ENCODE peak calls at places on chromosome 4, in seven cellular contexts. U is mucosa of descending colon; J is GM23248; D is lower lobe of right lung; S is lower leg skin; Q is psoas muscle; F is naive thymus-derived CD4-positive, alpha-beta T cell. Z is an unnamed sample.

GRCh38 chr4:108111781-108112180 is 57.0 kb downstream of the LEF1 start:
- DNase-seq in U (no peak), J (no peak), D (no peak), S (no peak), Q (no peak), F (no peak), Z (no peak)

GRCh38 chr4:65241257-65241997 is 428.9 kb downstream of the EPHA5 start:
- DNase-seq in U (no peak), J (no peak), D (peak; percentile 28), S (no peak), Q (peak; percentile 39), F (no peak), Z (no peak)

GRCh38 chr4:98341309-98341708 is 80.1 kb downstream of the RAP1GDS1 start:
- DNase-seq in U (no peak), J (peak; percentile 59), D (no peak), S (no peak), Q (no peak), F (no peak), Z (peak; percentile 60)

GRCh38 chr4:108937066-108937465 is 174.2 kb upstream of the ETNPPL start:
- DNase-seq in U (no peak), J (no peak), D (no peak), S (no peak), Q (no peak), F (no peak), Z (no peak)

GRCh38 chr4:86089924-86090323 is 269.9 kb downstream of the MAPK10 start:
- DNase-seq in U (no peak), J (no peak), D (no peak), S (no peak), Q (no peak), F (no peak), Z (no peak)

GRCh38 chr4:152936446-152937279 is 540 bp downstream of the FHDC1 start:
- DNase-seq in U (peak; percentile 70), J (peak; percentile 62), D (peak; percentile 59), S (no peak), Q (peak; percentile 57), F (no peak), Z (peak; percentile 40)

GRCh38 chr4:187235456-187236170 is 512.0 kb upstream of the FAT1 start:
- DNase-seq in U (no peak), J (no peak), D (no peak), S (no peak), Q (no peak), F (no peak), Z (no peak)

GRCh38 chr4:176575141-176575731 is 217.5 kb downstream of the VEGFC start:
- DNase-seq in U (no peak), J (peak; percentile 26), D (no peak), S (peak; percentile 22), Q (no peak), F (no peak), Z (no peak)

GRCh38 chr4:4492161-4492847 is 49.5 kb downstream of the STX18 start:
- DNase-seq in U (no peak), J (peak; percentile 79), D (no peak), S (no peak), Q (no peak), F (no peak), Z (no peak)

GRCh38 chr4:55884093-55884850 is 30.8 kb downstream of the EXOC1 start:
- DNase-seq in U (no peak), J (no peak), D (no peak), S (no peak), Q (no peak), F (no peak), Z (no peak)

GRCh38 chr4:118967393-118967792 is 78.7 kb downstream of the SYNPO2 start:
- DNase-seq in U (no peak), J (peak; percentile 74), D (no peak), S (no peak), Q (no peak), F (no peak), Z (peak; percentile 34)

GRCh38 chr4:13323916-13324315 is 160.2 kb downstream of the RAB28 start:
- DNase-seq in U (no peak), J (no peak), D (no peak), S (no peak), Q (no peak), F (no peak), Z (no peak)

GRCh38 chr4:10095296-10095991 is 21.2 kb downstream of the WDR1 start:
- DNase-seq in U (peak; percentile 65), J (peak; percentile 37), D (no peak), S (no peak), Q (peak; percentile 50), F (no peak), Z (no peak)

GRCh38 chr4:168337550-168337940 is 19.0 kb upstream of the DDX60 start:
- DNase-seq in U (no peak), J (no peak), D (no peak), S (no peak), Q (no peak), F (no peak), Z (no peak)

GRCh38 chr4:1479454-1479853 is 73.2 kb upstream of the NKX1-1 start:
- DNase-seq in U (no peak), J (no peak), D (no peak), S (no peak), Q (peak; percentile 24), F (no peak), Z (no peak)

GRCh38 chr4:71941001-71941400 is 90.8 kb upstream of the NPFFR2 start:
- DNase-seq in U (no peak), J (peak; percentile 51), D (no peak), S (no peak), Q (no peak), F (no peak), Z (peak; percentile 47)

GRCh38 chr4:53591372-53591892 is at the start of gene LNX1:
- DNase-seq in U (peak; percentile 91), J (no peak), D (peak; percentile 88), S (peak; percentile 71), Q (no peak), F (no peak), Z (no peak)

GRCh38 chr4:64774626-64775025 is 365.4 kb upstream of the TECRL start:
- DNase-seq in U (no peak), J (no peak), D (no peak), S (no peak), Q (no peak), F (no peak), Z (no peak)

GRCh38 chr4:74623041-74623440 is 171.3 kb downstream of the BTC start:
- DNase-seq in U (no peak), J (peak; percentile 51), D (no peak), S (no peak), Q (no peak), F (peak; percentile 17), Z (peak; percentile 76)

GRCh38 chr4:45033676-45034410 is 307.5 kb upstream of the GNPDA2 start:
- DNase-seq in U (no peak), J (no peak), D (no peak), S (no peak), Q (no peak), F (no peak), Z (peak; percentile 31)

DNA sequence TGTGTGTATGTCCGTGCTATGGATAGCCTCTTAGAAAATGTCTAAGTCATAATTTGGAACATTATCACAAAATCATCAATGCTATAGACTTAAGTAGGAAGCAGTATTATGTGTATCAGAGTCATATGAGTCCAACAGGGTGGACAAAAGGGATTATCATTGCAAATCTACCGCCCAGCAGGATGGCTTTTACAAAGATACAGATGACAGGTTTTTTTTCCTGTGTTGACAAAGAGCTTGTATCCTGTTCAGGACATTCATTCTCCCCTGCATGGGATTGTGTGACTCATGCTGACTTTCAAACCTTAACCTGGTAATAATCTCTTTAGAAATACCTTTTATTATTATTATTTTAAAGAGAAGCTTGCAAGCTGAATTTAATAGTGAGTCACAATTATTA is 310.3 kb upstream of the GNPDA2 start:
- DNase-seq in U (no peak), J (no peak), D (no peak), S (no peak), Q (no peak), F (no peak), Z (no peak)
- H3K4me3 ChIP-seq in U (no peak overlapping the region), J (no peak overlapping the region), D (no peak overlapping the region), S (no peak overlapping the region), Q (no peak overlapping the region), F (no peak overlapping the region), Z (no peak overlapping the region)

DNA sequence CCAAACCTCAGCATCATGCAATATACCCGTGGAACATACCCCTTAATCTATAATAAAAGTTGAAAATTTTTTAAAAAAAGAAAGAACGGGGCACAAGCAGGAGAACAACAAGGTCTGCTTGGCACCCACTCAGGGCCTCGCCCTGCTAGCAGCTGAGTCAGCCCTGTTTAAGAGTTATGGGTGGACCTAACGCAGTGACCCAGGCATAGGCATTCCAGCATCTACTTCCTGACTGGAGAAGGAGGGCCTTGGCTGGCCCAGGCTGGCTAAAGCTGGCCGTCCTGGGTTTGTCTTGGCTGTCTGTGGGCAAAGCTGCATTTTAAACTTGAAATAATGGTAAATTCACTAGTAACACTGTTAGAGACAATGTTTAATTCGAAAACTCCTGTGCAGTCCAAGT is 236.7 kb upstream of the PGRMC2 start:
- DNase-seq in U (peak; percentile 72), J (peak; percentile 96), D (peak; percentile 59), S (peak; percentile 50), Q (no peak), F (no peak), Z (no peak)
- H3K4me3 ChIP-seq in U (no peak overlapping the region), J (no peak overlapping the region), D (no peak overlapping the region), S (no peak overlapping the region), Q (no peak overlapping the region), F (no peak overlapping the region), Z (no peak overlapping the region)

GRCh38 chr4:158819942-158820786 is 51.3 kb downstream of the FNIP2 start:
- DNase-seq in U (no peak), J (no peak), D (no peak), S (no peak), Q (no peak), F (no peak), Z (no peak)
- H3K4me3 ChIP-seq in U (no peak overlapping the region), J (no peak overlapping the region), D (no peak overlapping the region), S (no peak overlapping the region), Q (no peak overlapping the region), F (no peak overlapping the region), Z (no peak overlapping the region)

GRCh38 chr4:35883108-35883507 is 361.2 kb downstream of the ARAP2 start:
- DNase-seq in U (no peak), J (no peak), D (no peak), S (no peak), Q (no peak), F (no peak), Z (no peak)
- H3K4me3 ChIP-seq in U (no peak overlapping the region), J (no peak overlapping the region), D (no peak overlapping the region), S (no peak overlapping the region), Q (no peak overlapping the region), F (no peak overlapping the region), Z (no peak overlapping the region)

DNA sequence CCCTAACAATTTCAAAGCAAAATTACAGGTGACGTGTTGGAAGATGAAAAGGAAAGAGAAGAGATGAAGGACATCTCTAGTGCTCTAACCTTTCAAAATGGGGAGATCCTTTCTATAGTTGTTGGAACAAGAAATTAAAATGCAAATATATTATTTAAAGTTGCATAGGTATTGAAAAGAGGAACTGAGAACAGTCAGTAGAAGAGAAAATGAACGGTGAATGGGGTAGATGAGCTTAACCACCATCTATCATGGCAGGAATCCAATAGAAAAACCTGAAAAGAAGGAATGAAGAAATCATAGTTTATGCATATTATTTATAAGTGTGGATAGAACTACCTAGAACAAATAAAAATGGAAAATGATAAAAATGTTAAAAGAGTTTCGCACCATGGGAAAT is 42.0 kb downstream of the ANXA5 start:
- DNase-seq in U (no peak), J (no peak), D (no peak), S (no peak), Q (no peak), F (no peak), Z (no peak)
- H3K4me3 ChIP-seq in U (no peak overlapping the region), J (no peak overlapping the region), D (no peak overlapping the region), S (no peak overlapping the region), Q (no peak overlapping the region), F (no peak overlapping the region), Z (no peak overlapping the region)

GRCh38 chr4:182680196-182680771 is 236.9 kb downstream of the DCTD start:
- DNase-seq in U (no peak), J (no peak), D (no peak), S (no peak), Q (peak; percentile 54), F (no peak), Z (no peak)
- H3K4me3 ChIP-seq in U (no peak overlapping the region), J (no peak overlapping the region), D (no peak overlapping the region), S (no peak overlapping the region), Q (peak overlapping the region; percentile 39), F (no peak overlapping the region), Z (no peak overlapping the region)

Z was measured in SJCRH30.